ENCODE peak calls at places on chromosomes 16 and 17, in four cellular contexts. Y is mesendoderm, O is IMR-90, E is H1. X is an unnamed sample.

GRCh38 chr16:75048051-75048450 is 49.2 kb downstream of the ZNRF1 start:
- DNase-seq in O (no peak), E (no peak), Y (no peak), X (no peak)

GRCh38 chr16:7209598-7209997 is 123.0 kb upstream of the RBFOX1 start:
- DNase-seq in Y (peak; percentile 69), O (no peak), E (no peak), X (no peak)

GRCh38 chr16:83494459-83494858 is 313.3 kb upstream of the HSBP1 start:
- DNase-seq in O (peak; percentile 5), E (no peak), Y (no peak), X (no peak)

GRCh38 chr16:59754854-59755253 is 1020.7 kb upstream of the GOT2 start:
- DNase-seq in E (no peak), O (no peak), Y (no peak), X (no peak)

GRCh38 chr17:48198950-48199541 is 91.5 kb downstream of the SNX11 start:
- DNase-seq in O (no peak), Y (no peak), E (no peak), X (no peak)

GRCh38 chr17:79082311-79083190 is 7.9 kb downstream of the ENGASE start:
- DNase-seq in E (peak; percentile 91), Y (peak; percentile 52), O (peak; percentile 19), X (peak; percentile 87)

GRCh38 chr16:87332150-87332549 is 15.0 kb upstream of the C16orf95 start:
- DNase-seq in E (no peak), O (peak; percentile 52), Y (no peak), X (no peak)

GRCh38 chr16:78289844-78290277 is 190.4 kb downstream of the WWOX start:
- DNase-seq in E (no peak), O (no peak), Y (no peak), X (no peak)

GRCh38 chr17:4498461-4499397 is at the start of gene SPNS2:
- DNase-seq in E (peak; percentile 85), O (peak; percentile 29), Y (peak; percentile 58), X (peak; percentile 81)

GRCh38 chr16:85237817-85238216 is 125.5 kb upstream of the CIBAR2 start:
- DNase-seq in E (no peak), O (no peak), Y (no peak), X (no peak)

GRCh38 chr17:393806-394717 is 41.5 kb upstream of the RPH3AL start:
- DNase-seq in E (no peak), O (no peak), Y (no peak), X (no peak)

GRCh38 chr16:20263138-20263855 is 64.0 kb downstream of the GP2 start:
- DNase-seq in Y (peak; percentile 32), O (no peak), E (no peak), X (no peak)

GRCh38 chr17:4796550-4796915 is 569 bp downstream of the PSMB6 start:
- DNase-seq in Y (peak; percentile 69), O (peak; percentile 35), E (peak; percentile 63), X (peak; percentile 72)

GRCh38 chr17:48129981-48130380 is 22.4 kb downstream of the SNX11 start:
- DNase-seq in Y (peak; percentile 11), O (no peak), E (no peak), X (no peak)

GRCh38 chr17:43471801-43472200 is 12.0 kb upstream of the DHX8 start:
- DNase-seq in O (peak; percentile 42), E (no peak), Y (no peak), X (no peak)

GRCh38 chr17:41464682-41465081 is 2.5 kb downstream of the KRT32 start:
- DNase-seq in Y (no peak), O (peak; percentile 91), E (no peak), X (no peak)

GRCh38 chr17:61770752-61771533 is 92.4 kb downstream of the BRIP1 start:
- DNase-seq in O (peak; percentile 88), E (no peak), Y (no peak), X (no peak)

GRCh38 chr16:81831722-81832126 is 52.6 kb downstream of the PLCG2 start:
- DNase-seq in O (no peak), Y (peak; percentile 43), E (no peak), X (peak; percentile 51)

GRCh38 chr17:39596543-39597267 is 11.0 kb downstream of the NEUROD2 start:
- DNase-seq in O (no peak), Y (no peak), E (peak; percentile 53), X (no peak)

GRCh38 chr16:75224683-75225082 is 5.9 kb downstream of the CTRB1 start:
- DNase-seq in Y (no peak), O (no peak), E (no peak), X (peak; percentile 29)

GRCh38 chr17:80883831-80884735 is 107.6 kb upstream of the CHMP6 start:
- DNase-seq in Y (no peak), O (no peak), E (no peak), X (no peak)

GRCh38 chr16:3643095-3643730 is 11.3 kb upstream of the DNASE1 start:
- DNase-seq in E (peak; percentile 43), Y (no peak), O (no peak), X (no peak)

DNA sequence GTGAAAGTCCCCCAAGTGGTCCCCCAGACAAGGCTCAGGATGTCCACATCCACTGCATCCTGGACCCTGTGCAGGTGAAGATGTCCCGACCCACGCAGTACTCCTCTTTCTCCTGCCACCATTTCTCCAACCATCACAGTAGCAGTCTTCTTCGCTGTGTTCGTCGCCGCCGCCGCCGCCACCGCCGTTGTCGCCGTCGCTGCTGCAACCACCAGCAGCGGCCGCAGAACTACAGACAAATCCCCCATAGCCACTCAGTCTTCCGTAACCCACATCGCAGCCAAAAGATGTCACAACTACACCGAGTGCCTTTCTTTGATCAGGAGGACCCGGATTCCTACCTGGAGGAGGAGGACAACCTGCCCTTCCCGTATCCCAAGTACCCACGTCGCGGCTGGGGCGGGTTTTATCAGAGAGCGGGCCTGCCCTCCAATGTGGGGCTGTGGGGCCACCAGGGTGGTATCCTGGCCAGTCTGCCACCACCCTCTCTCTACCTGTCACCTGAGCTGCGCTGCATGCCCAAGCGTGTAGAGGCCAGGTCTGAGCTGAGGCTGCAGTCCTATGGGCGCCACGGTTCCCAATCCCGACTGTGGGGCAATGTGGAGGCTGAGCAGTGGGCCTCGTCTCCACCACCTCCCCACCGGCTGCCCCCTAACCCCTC is 917 bp downstream of the SPEM2 start:
- DNase-seq in E (no peak), Y (no peak), O (no peak), X (no peak)
- H3K56ac ChIP-seq in E (no peak overlapping the region), Y (no peak overlapping the region), O (no peak overlapping the region), X (no peak overlapping the region)

DNA sequence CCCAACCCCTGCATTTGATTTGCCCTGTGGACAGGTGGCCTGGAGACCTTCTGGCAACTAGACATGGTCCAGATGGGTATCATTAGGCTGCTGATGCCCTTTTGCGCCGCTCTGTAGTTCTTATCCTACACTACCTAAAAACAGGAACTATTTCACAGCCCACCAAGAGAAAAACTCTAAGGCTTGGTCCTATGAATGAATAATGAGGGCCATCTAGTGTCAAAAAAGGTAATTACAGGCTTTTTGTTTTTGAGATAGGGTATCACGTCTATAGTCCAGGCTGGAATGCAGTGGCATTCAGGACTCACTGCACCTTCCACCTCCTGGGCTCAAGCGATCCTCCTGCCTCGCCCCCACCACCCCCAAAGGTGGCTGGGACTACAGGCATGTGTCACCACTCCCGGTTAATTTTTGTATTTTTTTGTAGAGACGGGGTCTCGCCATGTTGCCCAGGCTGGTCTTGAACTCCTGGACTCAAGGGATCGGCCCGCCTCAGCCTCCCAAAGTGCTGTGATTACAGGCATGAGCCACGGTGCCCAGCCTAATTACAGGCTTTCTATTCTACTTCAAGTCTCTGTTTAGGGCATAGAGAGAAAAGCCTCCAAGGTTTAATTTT is 20.9 kb downstream of the COIL start:
- DNase-seq in E (peak; percentile 45), Y (peak; percentile 80), O (peak; percentile 62), X (no peak)
- H3K56ac ChIP-seq in E (no peak overlapping the region), Y (no peak overlapping the region), O (no peak overlapping the region), X (no peak overlapping the region)

GRCh38 chr17:29279397-29280070 is 14.4 kb downstream of the NUFIP2 start:
- DNase-seq in Y (no peak), E (no peak), O (no peak), X (no peak)
- H3K56ac ChIP-seq in Y (no peak overlapping the region), E (no peak overlapping the region), O (no peak overlapping the region), X (no peak overlapping the region)

GRCh38 chr16:69820926-69821541 is 58.9 kb downstream of the WWP2 start:
- DNase-seq in O (peak; percentile 24), E (no peak), Y (no peak), X (no peak)
- H3K56ac ChIP-seq in O (no peak overlapping the region), E (no peak overlapping the region), Y (no peak overlapping the region), X (no peak overlapping the region)

DNA sequence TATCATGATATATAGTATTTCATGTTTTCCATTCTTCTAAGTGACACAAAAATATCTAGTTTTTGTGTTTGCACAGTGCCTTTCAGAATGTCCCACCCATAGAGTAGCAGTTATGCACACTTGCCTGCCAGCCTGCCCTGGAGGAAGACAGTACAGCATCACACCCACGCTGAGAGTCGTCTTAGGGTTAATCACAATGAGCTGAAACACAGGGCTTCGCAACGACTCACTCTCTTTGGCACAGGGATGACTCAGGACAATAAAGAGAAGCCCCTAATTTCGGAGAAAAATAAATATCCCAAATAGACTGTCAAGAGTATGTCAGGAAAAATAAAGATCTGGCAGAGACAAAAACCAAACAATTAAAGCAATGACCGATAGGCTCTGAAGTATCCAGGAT is 11.6 kb upstream of the NDUFAB1 start:
- DNase-seq in O (peak; percentile 47), E (no peak), Y (peak; percentile 9), X (no peak)
- H3K56ac ChIP-seq in O (no peak overlapping the region), E (no peak overlapping the region), Y (no peak overlapping the region), X (no peak overlapping the region)

GRCh38 chr16:58536278-58536677 is 21.0 kb downstream of the SETD6 start:
- DNase-seq in Y (no peak), E (no peak), O (no peak), X (no peak)
- H3K56ac ChIP-seq in Y (no peak overlapping the region), E (no peak overlapping the region), O (no peak overlapping the region), X (no peak overlapping the region)

GRCh38 chr17:6611231-6611630 is 29.3 kb downstream of the KIAA0753 start:
- DNase-seq in E (no peak), O (no peak), Y (no peak), X (no peak)
- H3K56ac ChIP-seq in E (no peak overlapping the region), O (no peak overlapping the region), Y (no peak overlapping the region), X (no peak overlapping the region)

GRCh38 chr16:89175280-89176146 is 4.0 kb downstream of the CDH15 start:
- DNase-seq in O (no peak), E (peak; percentile 42), Y (no peak), X (no peak)
- H3K56ac ChIP-seq in O (no peak overlapping the region), E (no peak overlapping the region), Y (no peak overlapping the region), X (no peak overlapping the region)

X was measured in H9.